ENCODE peak calls at places on chromosomes 11 and 22, in seven cellular contexts. P, Z, G, E, X, M and S are unnamed samples.
A peak's percentile ranks its signal among the peaks of the same experiment; 100 is the strongest.

GRCh38 chr11:114137838-114138237 is 78.3 kb downstream of the ZBTB16 start:
- DNase-seq in P (no peak), Z (no peak), G (no peak), E (no peak), X (no peak), M (no peak), S (no peak)

GRCh38 chr11:105910095-105910715 is 111.8 kb downstream of the MSANTD4 start:
- DNase-seq in P (no peak), Z (no peak), G (no peak), E (no peak), X (no peak), M (no peak), S (no peak)

GRCh38 chr22:41217553-41218157 is 12.5 kb downstream of the L3MBTL2 start:
- DNase-seq in P (peak; percentile 72), Z (no peak), G (peak; percentile 67), E (no peak), X (no peak), M (peak; percentile 91), S (no peak)

GRCh38 chr11:16226245-16226644 is 130.1 kb downstream of the SOX6 start:
- DNase-seq in P (no peak), Z (peak; percentile 81), G (no peak), E (no peak), X (peak; percentile 11), M (no peak), S (no peak)

GRCh38 chr11:27721505-27722116 is 21.4 kb upstream of the BDNF start:
- DNase-seq in P (no peak), Z (no peak), G (no peak), E (no peak), X (no peak), M (no peak), S (no peak)

GRCh38 chr22:25083414-25084166 is 116.1 kb upstream of the CRYBB3 start:
- DNase-seq in P (no peak), Z (no peak), G (no peak), E (no peak), X (no peak), M (no peak), S (no peak)

GRCh38 chr11:86940122-86940777 is 14.9 kb downstream of the FZD4 start:
- DNase-seq in P (peak; percentile 43), Z (no peak), G (peak; percentile 76), E (no peak), X (peak; percentile 52), M (peak; percentile 82), S (no peak)

GRCh38 chr11:107252429-107253161 is 205.0 kb downstream of the CWF19L2 start:
- DNase-seq in P (no peak), Z (no peak), G (no peak), E (no peak), X (no peak), M (no peak), S (no peak)

GRCh38 chr22:36900225-36900624 is 13.2 kb upstream of the CSF2RB start:
- DNase-seq in P (no peak), Z (no peak), G (no peak), E (no peak), X (no peak), M (no peak), S (no peak)

GRCh38 chr11:102620858-102621561 is 4.1 kb downstream of the MMP20 start:
- DNase-seq in P (no peak), Z (no peak), G (no peak), E (no peak), X (no peak), M (peak; percentile 56), S (no peak)

GRCh38 chr11:61045271-61045670 is 57.0 kb upstream of the CD5 start:
- DNase-seq in P (no peak), Z (no peak), G (no peak), E (no peak), X (no peak), M (no peak), S (no peak)

GRCh38 chr22:20008221-20008995 is 8.2 kb downstream of the ARVCF start:
- DNase-seq in P (no peak), Z (peak; percentile 44), G (no peak), E (peak; percentile 71), X (no peak), M (no peak), S (peak; percentile 92)

GRCh38 chr11:66221726-66222236 is 46.7 kb upstream of the RAB1B start:
- DNase-seq in P (no peak), Z (peak; percentile 47), G (no peak), E (peak; percentile 44), X (no peak), M (peak; percentile 33), S (no peak)

GRCh38 chr11:2990617-2991476 is 1.3 kb downstream of the NAP1L4 start:
- DNase-seq in P (no peak), Z (no peak), G (no peak), E (no peak), X (peak; percentile 39), M (no peak), S (peak; percentile 26)

GRCh38 chr11:65855927-65856363 is 2.0 kb downstream of the CFL1 start:
- DNase-seq in P (no peak), Z (no peak), G (no peak), E (peak; percentile 67), X (no peak), M (no peak), S (no peak)

GRCh38 chr11:94781822-94782221 is 13.7 kb downstream of the AMOTL1 start:
- DNase-seq in P (no peak), Z (no peak), G (no peak), E (no peak), X (no peak), M (no peak), S (no peak)

GRCh38 chr22:24994070-24994763 is 41.7 kb downstream of the KIAA1671 start:
- DNase-seq in P (no peak), Z (peak; percentile 73), G (no peak), E (no peak), X (no peak), M (no peak), S (peak; percentile 68)

GRCh38 chr11:94762208-94762607 is 5.9 kb upstream of the AMOTL1 start:
- DNase-seq in P (no peak), Z (no peak), G (no peak), E (no peak), X (no peak), M (no peak), S (no peak)

GRCh38 chr22:35590634-35591295 is 26.4 kb downstream of the MB start:
- DNase-seq in P (no peak), Z (peak; percentile 30), G (no peak), E (no peak), X (no peak), M (no peak), S (no peak)

GRCh38 chr11:91850533-91851305 is 373.9 kb upstream of the FAT3 start:
- DNase-seq in P (no peak), Z (no peak), G (no peak), E (no peak), X (no peak), M (no peak), S (no peak)

GRCh38 chr11:76523147-76523546 is 78.3 kb downstream of the EMSY start:
- DNase-seq in P (no peak), Z (no peak), G (no peak), E (no peak), X (no peak), M (no peak), S (no peak)

GRCh38 chr22:26656896-26657851 is at the start of gene MIAT:
- DNase-seq in P (no peak), Z (no peak), G (no peak), E (peak; percentile 91), X (peak; percentile 26), M (no peak), S (no peak)

GRCh38 chr22:21939392-21940319 is 13.0 kb downstream of the PPM1F start:
- DNase-seq in P (no peak), Z (no peak), G (no peak), E (peak; percentile 85), X (no peak), M (no peak), S (no peak)

GRCh38 chr22:47166446-47167016 is 404.1 kb downstream of the TBC1D22A start:
- DNase-seq in P (no peak), Z (peak; percentile 48), G (peak; percentile 2), E (peak; percentile 61), X (no peak), M (peak; percentile 14), S (no peak)

GRCh38 chr11:73982990-73983763 is 534 bp upstream of the UCP2 start:
- DNase-seq in P (peak; percentile 77), Z (peak; percentile 94), G (peak; percentile 82), E (peak; percentile 99), X (peak; percentile 99), M (peak; percentile 85), S (peak; percentile 90)
- TF ChIP-seq POLR2A in P (peak; percentile 20), Z (peak; percentile 50), G (peak; percentile 49), E (peak; percentile 70), X (peak; percentile 95), M (peak; percentile 16), S (peak; percentile 44)

DNA sequence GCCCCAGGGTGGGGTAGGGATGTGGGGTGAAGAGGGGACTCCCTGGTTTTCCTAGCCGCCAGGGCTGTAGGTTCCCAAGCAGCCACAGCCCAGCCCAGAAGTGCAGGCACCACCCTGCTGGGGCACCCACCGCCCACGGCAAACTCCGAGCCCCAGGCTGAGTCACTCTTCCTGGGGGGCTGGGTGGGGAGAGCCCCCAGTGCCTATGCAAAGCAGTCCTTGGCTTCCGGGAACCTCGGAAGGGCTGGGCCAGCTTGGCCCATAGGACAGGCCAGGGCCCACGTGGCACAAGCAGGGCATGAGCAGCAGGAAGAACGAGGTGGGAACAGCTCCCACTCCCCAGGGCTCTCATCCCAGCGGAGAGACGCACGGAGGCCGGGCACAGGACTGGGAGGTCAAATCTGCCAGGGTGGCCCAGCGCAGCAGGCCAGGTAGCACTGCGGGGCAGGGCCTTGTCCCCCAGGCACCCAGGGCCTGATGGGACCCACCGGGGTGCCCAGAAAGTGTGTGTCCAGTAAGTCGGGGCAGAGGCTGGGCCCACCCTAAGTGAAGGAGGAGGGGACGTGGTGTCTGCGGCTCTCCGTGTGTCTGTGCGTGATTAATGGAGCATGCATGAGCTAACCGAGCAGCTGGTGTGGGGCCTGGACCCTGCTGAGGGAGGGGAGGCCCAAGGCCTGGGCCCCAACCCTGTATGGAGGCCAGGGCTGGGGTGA is 4.6 kb upstream of the IL17REL start:
- DNase-seq in P (no peak), Z (no peak), G (no peak), E (peak; percentile 78), X (no peak), M (no peak), S (no peak)
- TF ChIP-seq POLR2A in P (no peak), Z (no peak), G (no peak), E (no peak), X (no peak), M (no peak), S (no peak)

GRCh38 chr22:31719850-31720471 is 30.0 kb downstream of the PRR14L start:
- DNase-seq in P (no peak), Z (no peak), G (no peak), E (no peak), X (no peak), M (no peak), S (no peak)
- TF ChIP-seq POLR2A in P (no peak), Z (no peak), G (no peak), E (no peak), X (no peak), M (no peak), S (no peak)

DNA sequence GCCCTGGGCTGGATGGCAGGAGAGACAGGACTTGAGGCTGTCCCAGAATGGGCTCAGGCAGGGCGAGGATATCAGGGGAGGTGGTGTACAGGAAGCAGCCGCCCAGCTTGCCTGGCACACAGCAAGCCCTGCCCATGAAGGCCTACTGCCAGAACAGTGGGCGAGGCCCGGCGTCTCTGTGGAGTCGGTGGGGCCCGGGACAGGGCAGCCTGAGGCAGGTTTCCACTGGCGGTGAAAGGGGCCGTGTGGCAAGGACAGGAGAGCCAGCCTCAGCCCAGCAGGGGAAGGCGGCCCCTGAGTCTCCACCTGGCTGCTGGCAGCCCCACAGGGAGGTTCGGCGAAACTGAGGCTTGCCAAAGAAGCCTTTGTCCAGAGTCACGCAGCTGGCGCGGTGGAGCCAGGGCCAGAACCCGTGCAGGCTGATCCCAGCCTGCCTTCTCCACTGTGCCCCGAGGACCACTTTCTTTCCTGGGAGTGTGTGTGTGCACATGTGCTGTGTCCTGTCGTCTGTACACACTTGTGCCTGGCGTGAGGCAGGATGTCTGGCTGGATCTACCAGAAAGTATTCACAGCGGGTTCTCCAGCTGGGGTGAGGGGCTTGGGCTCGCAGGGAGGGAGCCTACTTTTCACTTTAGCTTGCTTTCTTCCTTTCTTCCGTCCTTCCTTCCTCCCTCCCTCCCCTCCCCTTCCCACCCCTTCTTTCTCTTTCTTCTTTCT is 1.2 kb downstream of the TSPO start:
- DNase-seq in P (peak; percentile 39), Z (peak; percentile 76), G (peak; percentile 60), E (peak; percentile 96), X (no peak), M (peak; percentile 65), S (peak; percentile 65)
- TF ChIP-seq POLR2A in P (no peak), Z (peak; percentile 24), G (no peak), E (no peak), X (no peak), M (no peak), S (peak; percentile 40)